ENCODE peak calls at places on chromosome 22, in five cellular contexts. One of them, this sample, is unnamed. For H3K4me1 and H3K9me3, the result is how much of the 10 kb centered on the place peaks cover.

GRCh38 chr22:39151329-39151975 is 1.0 kb downstream of the CBX7 start:
- DNase-seq in PC-9: no peak
- DNase-seq in gastrocnemius medialis: no peak
- DNase-seq in IMR-90: no peak
- DNase-seq in left ventricle myocardium inferior: no peak
- DNase-seq in this sample: no peak

GRCh38 chr22:19086417-19086816 is 35.8 kb downstream of the DGCR2 start:
- DNase-seq in PC-9: no peak
- DNase-seq in gastrocnemius medialis: no peak
- DNase-seq in IMR-90: no peak
- DNase-seq in left ventricle myocardium inferior: no peak
- DNase-seq in this sample: no peak

GRCh38 chr22:32050678-32051515 is 7.8 kb downstream of the SLC5A1 start:
- DNase-seq in PC-9: peak
- DNase-seq in gastrocnemius medialis: peak
- DNase-seq in IMR-90: peak
- DNase-seq in left ventricle myocardium inferior: no peak
- DNase-seq in this sample: peak

GRCh38 chr22:17729561-17729960 is 44.7 kb downstream of the BID start:
- DNase-seq in PC-9: no peak
- DNase-seq in gastrocnemius medialis: no peak
- DNase-seq in IMR-90: no peak
- DNase-seq in left ventricle myocardium inferior: no peak
- DNase-seq in this sample: no peak

GRCh38 chr22:24997023-24997422 is 44.5 kb downstream of the KIAA1671 start:
- DNase-seq in PC-9: no peak
- DNase-seq in gastrocnemius medialis: no peak
- DNase-seq in IMR-90: no peak
- DNase-seq in left ventricle myocardium inferior: no peak
- DNase-seq in this sample: no peak

GRCh38 chr22:24703101-24703500 is 71.4 kb downstream of the PIWIL3 start:
- DNase-seq in PC-9: no peak
- DNase-seq in gastrocnemius medialis: no peak
- DNase-seq in IMR-90: peak
- DNase-seq in left ventricle myocardium inferior: peak
- DNase-seq in this sample: no peak

GRCh38 chr22:46187862-46188261 is 37.5 kb downstream of the PPARA start:
- DNase-seq in PC-9: no peak
- DNase-seq in gastrocnemius medialis: no peak
- DNase-seq in IMR-90: no peak
- DNase-seq in left ventricle myocardium inferior: no peak
- DNase-seq in this sample: no peak

GRCh38 chr22:44735518-44736428 is 16.6 kb upstream of the ARHGAP8 start:
- DNase-seq in PC-9: peak
- DNase-seq in gastrocnemius medialis: no peak
- DNase-seq in IMR-90: peak
- DNase-seq in left ventricle myocardium inferior: peak
- DNase-seq in this sample: peak

GRCh38 chr22:29787371-29787980 is 20.3 kb downstream of the UQCR10 start:
- DNase-seq in PC-9: peak
- DNase-seq in gastrocnemius medialis: no peak
- DNase-seq in IMR-90: no peak
- DNase-seq in left ventricle myocardium inferior: no peak
- DNase-seq in this sample: no peak

GRCh38 chr22:45210577-45211431 is 29.9 kb downstream of the KIAA0930 start:
- DNase-seq in PC-9: no peak
- DNase-seq in gastrocnemius medialis: no peak
- DNase-seq in IMR-90: no peak
- DNase-seq in left ventricle myocardium inferior: no peak
- DNase-seq in this sample: no peak

GRCh38 chr22:24060375-24060788 is 49.3 kb downstream of the CABIN1 start:
- DNase-seq in PC-9: no peak
- DNase-seq in gastrocnemius medialis: no peak
- DNase-seq in IMR-90: peak
- DNase-seq in left ventricle myocardium inferior: no peak
- DNase-seq in this sample: peak

GRCh38 chr22:31681625-31682345 is 19.8 kb upstream of the PISD start:
- DNase-seq in PC-9: no peak
- DNase-seq in gastrocnemius medialis: no peak
- DNase-seq in IMR-90: peak
- DNase-seq in left ventricle myocardium inferior: no peak
- DNase-seq in this sample: no peak

DNA sequence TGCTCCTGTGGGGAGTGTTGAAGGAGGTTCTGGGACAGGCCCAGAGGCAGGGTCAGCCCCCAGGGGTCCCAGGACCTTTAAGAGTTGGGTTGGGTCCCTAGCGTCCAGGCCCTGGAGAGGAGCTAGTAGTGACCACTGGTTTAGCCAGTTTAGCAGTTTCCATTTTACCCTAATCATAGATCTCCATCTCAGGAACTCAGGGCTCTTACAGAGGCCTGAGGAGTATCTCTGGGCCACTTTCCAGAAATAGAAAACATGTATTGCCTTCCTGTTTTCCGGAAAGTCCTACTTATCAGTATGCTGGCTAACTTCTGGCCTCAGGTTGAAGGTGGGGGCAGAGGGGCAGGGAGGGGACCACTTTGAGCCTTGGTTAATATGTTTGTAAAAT is 13.5 kb downstream of the NCF4 start:
- DNase-seq in PC-9: no peak
- DNase-seq in gastrocnemius medialis: no peak
- DNase-seq in IMR-90: no peak
- DNase-seq in left ventricle myocardium inferior: no peak
- DNase-seq in this sample: no peak
- H3K4me1 ChIP-seq in PC-9: half or more
- H3K4me1 ChIP-seq in gastrocnemius medialis: under half
- H3K4me1 ChIP-seq in IMR-90: under half
- H3K4me1 ChIP-seq in left ventricle myocardium inferior: under half
- H3K4me1 ChIP-seq in this sample: under half

GRCh38 chr22:48268771-48269552 is 1506.5 kb downstream of the TBC1D22A start:
- DNase-seq in PC-9: no peak
- DNase-seq in gastrocnemius medialis: no peak
- DNase-seq in IMR-90: no peak
- DNase-seq in left ventricle myocardium inferior: no peak
- DNase-seq in this sample: no peak

GRCh38 chr22:48268293-48268692 is 1505.8 kb downstream of the TBC1D22A start:
- DNase-seq in PC-9: no peak
- DNase-seq in gastrocnemius medialis: no peak
- DNase-seq in IMR-90: no peak
- DNase-seq in left ventricle myocardium inferior: no peak
- DNase-seq in this sample: no peak

GRCh38 chr22:48270731-48271130 is 1508.3 kb downstream of the TBC1D22A start:
- DNase-seq in PC-9: no peak
- DNase-seq in gastrocnemius medialis: no peak
- DNase-seq in IMR-90: no peak
- DNase-seq in left ventricle myocardium inferior: no peak
- DNase-seq in this sample: no peak

GRCh38 chr22:48265000-48265625 is 1502.7 kb downstream of the TBC1D22A start:
- DNase-seq in PC-9: no peak
- DNase-seq in gastrocnemius medialis: no peak
- DNase-seq in IMR-90: no peak
- DNase-seq in left ventricle myocardium inferior: no peak
- DNase-seq in this sample: no peak

DNA sequence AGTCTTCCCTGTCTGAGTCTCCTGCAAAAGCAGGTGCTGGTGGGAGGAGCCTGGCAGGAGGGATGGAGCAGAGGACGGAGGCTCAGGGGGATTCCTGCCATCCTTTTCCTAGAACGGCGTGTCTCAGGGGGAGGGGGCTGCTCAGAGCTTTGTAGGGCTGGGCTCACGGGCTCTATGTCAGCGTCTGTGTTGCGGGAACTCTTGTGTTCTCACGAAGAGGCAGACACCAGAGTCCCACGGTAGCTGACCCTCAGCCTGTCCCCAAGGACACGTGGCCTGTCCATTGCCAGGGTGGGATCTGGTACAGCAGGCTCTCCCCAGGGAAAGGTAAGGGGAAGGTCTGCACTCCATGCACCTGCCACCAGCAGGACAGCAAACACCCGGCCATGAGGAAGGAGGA is 1505.2 kb downstream of the TBC1D22A start:
- DNase-seq in PC-9: no peak
- DNase-seq in gastrocnemius medialis: no peak
- DNase-seq in IMR-90: no peak
- DNase-seq in left ventricle myocardium inferior: no peak
- DNase-seq in this sample: no peak
- H3K9me3 ChIP-seq in PC-9: under half
- H3K9me3 ChIP-seq in gastrocnemius medialis: under half
- H3K9me3 ChIP-seq in IMR-90: half or more
- H3K9me3 ChIP-seq in left ventricle myocardium inferior: under half
- H3K9me3 ChIP-seq in this sample: under half

DNA sequence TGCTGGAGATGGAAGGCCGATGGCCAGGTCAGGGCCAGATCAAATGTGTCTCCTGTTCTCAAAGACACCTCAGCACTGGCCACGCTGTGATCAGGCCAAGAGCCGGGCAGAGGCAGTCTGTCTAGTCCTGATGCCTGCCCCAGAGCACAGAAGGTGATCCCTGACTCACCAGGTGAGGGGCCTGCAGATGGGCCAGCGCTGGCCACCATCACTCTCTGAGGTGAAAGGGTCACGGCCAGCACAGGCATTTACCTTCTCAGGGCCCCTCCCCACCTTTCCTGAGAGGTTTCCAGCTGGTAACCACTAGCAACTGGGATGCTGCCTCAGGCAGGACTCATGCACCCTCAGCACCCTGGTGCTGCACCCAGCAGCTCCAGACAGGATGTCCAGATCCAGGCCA is 2.9 kb downstream of the SBF1 start:
- DNase-seq in PC-9: peak
- DNase-seq in gastrocnemius medialis: no peak
- DNase-seq in IMR-90: no peak
- DNase-seq in left ventricle myocardium inferior: no peak
- DNase-seq in this sample: no peak
- H3K4me1 ChIP-seq in PC-9: half or more
- H3K4me1 ChIP-seq in gastrocnemius medialis: half or more
- H3K4me1 ChIP-seq in IMR-90: under half
- H3K4me1 ChIP-seq in left ventricle myocardium inferior: half or more
- H3K4me1 ChIP-seq in this sample: under half

GRCh38 chr22:47274196-47274595 is 511.7 kb downstream of the TBC1D22A start:
- DNase-seq in PC-9: no peak
- DNase-seq in gastrocnemius medialis: no peak
- DNase-seq in IMR-90: no peak
- DNase-seq in left ventricle myocardium inferior: no peak
- DNase-seq in this sample: no peak

GRCh38 chr22:47277001-47277400 is 514.6 kb downstream of the TBC1D22A start:
- DNase-seq in PC-9: no peak
- DNase-seq in gastrocnemius medialis: no peak
- DNase-seq in IMR-90: no peak
- DNase-seq in left ventricle myocardium inferior: no peak
- DNase-seq in this sample: no peak

GRCh38 chr22:47277511-47277910 is 515.1 kb downstream of the TBC1D22A start:
- DNase-seq in PC-9: no peak
- DNase-seq in gastrocnemius medialis: no peak
- DNase-seq in IMR-90: no peak
- DNase-seq in left ventricle myocardium inferior: no peak
- DNase-seq in this sample: no peak

GRCh38 chr22:47275479-47276218 is 513.2 kb downstream of the TBC1D22A start:
- DNase-seq in PC-9: peak
- DNase-seq in gastrocnemius medialis: no peak
- DNase-seq in IMR-90: no peak
- DNase-seq in left ventricle myocardium inferior: no peak
- DNase-seq in this sample: no peak

GRCh38 chr22:47276219-47276843 is 513.9 kb downstream of the TBC1D22A start:
- DNase-seq in PC-9: no peak
- DNase-seq in gastrocnemius medialis: no peak
- DNase-seq in IMR-90: no peak
- DNase-seq in left ventricle myocardium inferior: no peak
- DNase-seq in this sample: peak
- H3K9me3 ChIP-seq in PC-9: under half
- H3K9me3 ChIP-seq in gastrocnemius medialis: under half
- H3K9me3 ChIP-seq in IMR-90: under half
- H3K9me3 ChIP-seq in left ventricle myocardium inferior: under half
- H3K9me3 ChIP-seq in this sample: under half